ENCODE peak calls at places on chromosomes 3 and 15, in four cellular contexts. A is WTC11, E is K562, Q is GM12878. Y is an unnamed sample.
A peak's percentile ranks its signal among the peaks of the same experiment; 100 is the strongest.

GRCh38 chr3:152719264-152719663 is 115.7 kb upstream of the P2RY1 start:
- DNase-seq in E (peak; percentile 15), A (no peak), Q (no peak), Y (no peak)

GRCh38 chr3:16168211-16168610 is 6.3 kb upstream of the GALNT15 start:
- DNase-seq in A (no peak), E (no peak), Q (no peak), Y (no peak)

GRCh38 chr3:128320551-128321340 is 145.9 kb downstream of the DNAJB8 start:
- DNase-seq in Q (no peak), E (no peak), A (no peak), Y (no peak)

GRCh38 chr3:165476399-165477060 is 280.3 kb upstream of the SLITRK3 start:
- DNase-seq in A (no peak), Q (no peak), E (no peak), Y (no peak)

GRCh38 chr3:183253961-183254815 is 1.1 kb downstream of the B3GNT5 start:
- DNase-seq in E (peak; percentile 73), Q (no peak), A (peak; percentile 58), Y (no peak)

GRCh38 chr15:68979036-68979435 is 35.5 kb upstream of the NOX5 start:
- DNase-seq in Q (no peak), A (no peak), E (no peak), Y (no peak)

GRCh38 chr15:33871911-33872760 is 96.2 kb upstream of the CHRM5 start:
- DNase-seq in Q (no peak), A (no peak), E (no peak), Y (no peak)

GRCh38 chr15:92807971-92808571 is 92.1 kb upstream of the CHD2 start:
- DNase-seq in Q (no peak), E (no peak), A (no peak), Y (no peak)

GRCh38 chr3:46965151-46965550 is 11.4 kb downstream of the CCDC12 start:
- DNase-seq in E (no peak), A (no peak), Q (no peak), Y (no peak)

GRCh38 chr3:188208751-188209433 is 54.9 kb downstream of the LPP start:
- DNase-seq in A (no peak), Q (no peak), E (no peak), Y (no peak)

GRCh38 chr3:129519449-129519848 is 9.0 kb upstream of the RHO start:
- DNase-seq in A (no peak), E (no peak), Q (no peak), Y (no peak)
- TF ChIP-seq CBFB in A (no peak), E (no peak), Q (no peak), Y (no peak)

GRCh38 chr3:44080507-44080906 is 161.2 kb upstream of the TOPAZ1 start:
- DNase-seq in Q (no peak), A (no peak), E (no peak), Y (no peak)
- TF ChIP-seq CBFB in Q (no peak), A (no peak), E (no peak), Y (no peak)

GRCh38 chr3:100994187-100994586 is 966 bp upstream of the ABI3BP start:
- DNase-seq in A (no peak), E (no peak), Q (no peak), Y (no peak)

GRCh38 chr3:100988080-100988479 is 5.1 kb downstream of the ABI3BP start:
- DNase-seq in E (no peak), A (no peak), Q (no peak), Y (no peak)

GRCh38 chr3:100992086-100993033 is 861 bp downstream of the ABI3BP start:
- DNase-seq in E (no peak), A (no peak), Q (no peak), Y (no peak)

GRCh38 chr3:100994809-100995208 is 1.6 kb upstream of the ABI3BP start:
- DNase-seq in A (no peak), Q (no peak), E (no peak), Y (no peak)

DNA sequence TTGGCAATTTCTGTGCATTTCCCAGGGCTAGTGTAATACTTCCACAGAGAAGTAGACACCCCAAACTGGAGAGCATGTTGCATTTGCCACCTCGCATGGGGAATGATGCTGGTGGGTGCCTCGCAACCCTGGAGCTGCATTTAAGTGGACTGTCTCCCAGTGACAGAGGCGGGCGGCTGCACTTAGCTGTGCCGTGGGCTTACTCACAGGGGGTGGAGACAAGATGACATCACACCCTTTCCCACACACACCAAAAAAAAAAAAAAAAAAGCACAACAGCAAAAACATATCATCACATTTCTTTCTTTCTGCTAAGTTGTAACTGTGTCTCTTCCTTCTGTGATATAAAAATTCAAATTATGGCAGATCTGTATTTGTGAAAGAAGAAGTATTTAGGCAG is at the start of gene ABI3BP:
- DNase-seq in E (no peak), A (peak; percentile 16), Q (no peak), Y (no peak)
- TF ChIP-seq CBFB in E (no peak), A (no peak), Q (no peak), Y (no peak)

GRCh38 chr3:122021811-122022401 is at the start of gene ILDR1:
- DNase-seq in Q (no peak), A (peak; percentile 68), E (peak; percentile 24), Y (no peak)

GRCh38 chr3:122021037-122021436 is 1.0 kb downstream of the ILDR1 start:
- DNase-seq in E (no peak), Q (no peak), A (no peak), Y (no peak)

GRCh38 chr3:122023335-122023734 is 1.3 kb upstream of the ILDR1 start:
- DNase-seq in E (no peak), A (no peak), Q (no peak), Y (no peak)

GRCh38 chr3:122014741-122015140 is 7.3 kb downstream of the ILDR1 start:
- DNase-seq in E (no peak), Q (peak; percentile 91), A (no peak), Y (no peak)

DNA sequence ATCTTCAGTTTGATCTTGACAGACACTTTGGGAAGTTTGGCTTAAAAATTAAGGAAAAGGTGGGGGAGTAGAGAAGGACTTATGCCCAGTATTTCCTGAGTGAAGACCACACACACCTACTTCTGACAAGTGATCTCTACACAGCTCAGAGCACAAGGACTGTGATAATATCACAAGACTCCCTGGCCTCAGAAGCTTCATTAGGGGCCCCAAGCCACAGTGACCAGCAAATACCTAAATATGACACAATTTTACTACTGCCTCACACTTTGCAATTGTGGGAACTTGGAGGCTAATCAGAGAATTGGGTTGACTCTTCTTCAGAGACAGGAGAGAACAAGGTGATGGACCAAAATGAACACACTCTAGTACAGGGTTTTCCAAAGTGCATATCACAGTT is 2.6 kb downstream of the ILDR1 start:
- DNase-seq in A (no peak), Q (no peak), E (no peak), Y (no peak)
- TF ChIP-seq CBFB in A (no peak), Q (peak; percentile 53), E (no peak), Y (no peak)

GRCh38 chr3:36911990-36912804 is 32.7 kb downstream of the TRANK1 start:
- DNase-seq in E (no peak), Q (peak; percentile 97), A (no peak), Y (peak; percentile 10)
- TF ChIP-seq CBFB in E (no peak), Q (peak; percentile 71), A (no peak), Y (no peak)

GRCh38 chr3:138458774-138459499 is 24.5 kb downstream of the ESYT3 start:
- DNase-seq in E (no peak), Q (no peak), A (no peak), Y (no peak)
- TF ChIP-seq CBFB in E (no peak), Q (no peak), A (no peak), Y (no peak)

Y was measured in HepG2.